ENCODE peak calls at places on chromosomes 6 and 20, in nine cellular contexts. V is neural progenitor cell, H is PC-3, Y is GM23248, A is hepatocyte, Q is HCT116, T is GM23338, K is MM.1S, N is SK-N-SH. O is an unnamed sample.

GRCh38 chr6:134111062-134111677 is 58.7 kb upstream of the SLC2A12 start:
- DNase-seq in Y (peak; percentile 79), T (peak; percentile 88), A (peak; percentile 72), K (peak; percentile 78), V (peak; percentile 74), N (peak; percentile 64), Q (peak; percentile 58), H (peak; percentile 77), O (peak; percentile 72)

GRCh38 chr20:21087862-21088540 is 18.2 kb downstream of the LINC00237 start:
- DNase-seq in Y (no peak), H (no peak), Q (no peak), K (no peak), N (no peak), A (no peak), V (no peak), T (peak; percentile 30), O (no peak)

GRCh38 chr20:39109933-39110818 is 148.0 kb downstream of the DHX35 start:
- DNase-seq in T (peak; percentile 64), A (no peak), V (peak; percentile 24), N (no peak), H (no peak), Q (no peak), K (no peak), Y (no peak), O (no peak)

GRCh38 chr6:116682334-116682712 is 1.3 kb downstream of the KPNA5 start:
- DNase-seq in T (no peak), N (peak; percentile 17), V (peak; percentile 19), H (peak; percentile 16), Q (no peak), Y (peak; percentile 56), K (no peak), A (peak; percentile 26), O (peak; percentile 20)

GRCh38 chr6:127459231-127459641 is at the start of gene KIAA0408:
- DNase-seq in A (peak; percentile 74), T (peak; percentile 72), V (peak; percentile 79), N (no peak), K (no peak), Q (no peak), H (peak; percentile 45), Y (peak; percentile 67), O (no peak)

GRCh38 chr20:37807491-37807890 is 95.4 kb upstream of the VSTM2L start:
- DNase-seq in T (no peak), V (no peak), K (no peak), H (no peak), Q (no peak), N (no peak), A (no peak), Y (no peak), O (no peak)

GRCh38 chr6:43639984-43640800 is 4.6 kb downstream of the MAD2L1BP start:
- DNase-seq in N (peak; percentile 72), Y (no peak), T (no peak), Q (no peak), A (no peak), V (no peak), K (no peak), H (no peak), O (no peak)

GRCh38 chr20:46740214-46740609 is 30.8 kb downstream of the SLC2A10 start:
- DNase-seq in A (no peak), Y (no peak), V (no peak), T (no peak), K (no peak), H (no peak), Q (no peak), N (no peak), O (no peak)

DNA sequence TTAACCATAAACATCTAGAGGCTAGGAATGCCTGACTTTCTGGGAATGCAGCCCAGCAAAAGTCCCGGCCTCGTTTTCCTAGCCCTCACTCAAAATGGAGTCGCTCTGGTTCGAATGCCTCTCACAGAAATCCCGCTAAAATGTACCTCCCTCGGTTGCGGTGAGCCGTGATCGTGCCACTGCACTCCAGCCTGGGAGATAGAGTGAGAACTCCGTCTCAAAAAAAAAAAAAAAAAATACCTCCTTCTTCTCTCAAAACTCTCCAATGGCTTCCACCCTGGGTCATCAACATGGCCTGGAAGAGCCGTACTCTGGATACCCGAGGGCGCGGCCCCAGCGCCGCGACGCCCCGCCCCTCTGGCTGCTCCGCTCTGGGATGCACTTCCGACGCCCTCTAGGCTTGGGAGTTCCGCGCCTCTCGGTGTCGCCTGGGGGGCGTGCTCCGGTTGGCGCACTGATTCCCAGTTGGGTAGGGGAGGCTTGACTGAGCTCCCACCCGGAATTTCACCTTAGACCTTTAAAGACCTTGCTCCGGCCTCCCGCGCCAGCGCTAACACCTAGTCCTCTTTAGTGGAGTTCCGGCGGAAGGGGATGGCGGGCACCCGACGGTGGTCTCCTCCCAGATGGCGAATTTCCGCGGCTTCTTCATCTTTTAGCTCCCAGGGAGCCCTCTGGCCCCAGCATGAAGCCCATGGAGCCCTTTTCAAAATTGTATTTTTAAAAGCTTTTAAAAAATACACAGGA is 12.3 kb downstream of the HMGN4 start:
- DNase-seq in K (no peak), Q (no peak), V (peak; percentile 90), A (peak; percentile 83), Y (peak; percentile 75), N (peak; percentile 85), T (peak; percentile 97), H (peak; percentile 24), O (peak; percentile 80)
- TF ChIP-seq EZH2phosphoT487 in K (no peak), Q (no peak), V (no peak), A (no peak), Y (no peak), N (no peak), T (no peak), H (no peak), O (no peak)

GRCh38 chr6:162157157-162157556 is 570.4 kb downstream of the PRKN start:
- DNase-seq in Q (no peak), A (no peak), N (no peak), V (no peak), H (no peak), Y (no peak), T (no peak), K (peak; percentile 46), O (no peak)
- H3K4me2 ChIP-seq in Q (no peak overlapping the region), A (no peak overlapping the region), N (no peak overlapping the region), V (no peak overlapping the region), H (no peak overlapping the region), Y (no peak overlapping the region), T (no peak overlapping the region), K (peak overlapping the region; percentile 65), O (no peak overlapping the region)

DNA sequence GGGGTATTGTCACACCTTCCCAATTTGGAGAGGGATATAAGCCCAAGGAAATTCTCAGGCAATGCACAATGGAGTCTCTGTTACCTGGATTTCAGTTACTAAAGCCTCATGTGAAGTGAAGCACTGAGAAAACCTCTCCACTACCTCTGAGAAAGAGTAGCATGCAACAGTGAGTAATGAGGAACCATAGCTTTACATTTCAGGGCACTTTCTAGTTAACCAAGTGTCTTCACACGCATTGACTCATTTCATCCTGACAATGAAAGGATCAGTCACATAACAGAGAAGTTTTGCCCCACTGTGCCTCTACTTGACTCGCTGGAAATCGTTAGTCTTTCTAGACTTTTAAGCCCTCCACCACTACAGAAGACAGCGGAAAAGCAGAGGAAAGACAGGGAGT is 86.2 kb upstream of the ARID1B start:
- DNase-seq in Q (no peak), Y (no peak), N (no peak), T (no peak), V (no peak), K (no peak), A (no peak), H (no peak), O (peak; percentile 52)
- H3K4me1 ChIP-seq in Q (peaks cover 9% of the 10 kb centered on the region), Y (peaks cover 5% of the 10 kb centered on the region), N (no peaks in the 10 kb centered on the region), T (peaks cover under 1% of the 10 kb centered on the region), V (peaks cover 3% of the 10 kb centered on the region), K (peaks cover 2% of the 10 kb centered on the region), A (no peaks in the 10 kb centered on the region), H (peaks cover 9% of the 10 kb centered on the region), O (peaks cover 57% of the 10 kb centered on the region)

DNA sequence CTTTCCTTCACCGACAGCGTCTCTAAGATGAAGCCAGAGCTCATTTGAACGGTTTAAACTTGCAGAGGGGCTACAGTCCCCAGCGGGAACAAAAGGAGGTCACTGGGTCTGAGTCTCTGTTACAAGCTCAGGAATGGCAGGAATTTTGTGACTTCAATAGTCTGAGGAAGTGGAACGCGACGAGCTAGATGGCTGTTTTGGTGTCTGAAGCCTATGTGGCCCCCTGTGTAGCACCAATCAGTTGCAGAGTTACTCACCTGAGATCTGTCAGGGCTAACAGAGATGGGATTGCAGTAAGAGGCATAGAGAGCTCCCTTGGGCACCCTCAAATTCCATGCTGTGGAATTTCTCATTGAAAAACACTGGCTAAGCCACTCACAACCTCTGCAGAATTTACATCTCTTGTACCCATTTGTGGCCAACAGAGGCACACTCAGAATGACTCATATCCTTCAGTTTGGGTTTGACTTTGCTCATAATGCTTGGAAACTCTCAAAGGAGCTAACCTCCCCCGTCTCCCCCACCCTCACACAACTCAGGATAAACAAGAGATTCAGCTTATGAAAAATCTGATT is 7.1 kb upstream of the TCP11 start:
- DNase-seq in V (peak; percentile 95), H (peak; percentile 84), Q (no peak), K (no peak), A (no peak), T (peak; percentile 98), Y (peak; percentile 43), N (no peak), O (no peak)
- TF ChIP-seq EZH2phosphoT487 in V (no peak), H (no peak), Q (no peak), K (no peak), A (no peak), T (no peak), Y (no peak), N (no peak), O (no peak)

GRCh38 chr20:63641792-63642517 is 11.3 kb downstream of the STMN3 start:
- DNase-seq in N (peak; percentile 99), K (peak; percentile 97), V (peak; percentile 95), A (peak; percentile 95), H (peak; percentile 92), Y (peak; percentile 86), T (peak; percentile 96), Q (peak; percentile 79), O (peak; percentile 97)
- H3K4me2 ChIP-seq in N (peak overlapping the region; percentile 71), K (peak overlapping the region; percentile 98), V (peak overlapping the region; percentile 96), A (peak overlapping the region; percentile 97), H (peak overlapping the region; percentile 90), Y (peak overlapping the region; percentile 76), T (peak overlapping the region; percentile 89), Q (peak overlapping the region; percentile 87), O (peak overlapping the region; percentile 98)

DNA sequence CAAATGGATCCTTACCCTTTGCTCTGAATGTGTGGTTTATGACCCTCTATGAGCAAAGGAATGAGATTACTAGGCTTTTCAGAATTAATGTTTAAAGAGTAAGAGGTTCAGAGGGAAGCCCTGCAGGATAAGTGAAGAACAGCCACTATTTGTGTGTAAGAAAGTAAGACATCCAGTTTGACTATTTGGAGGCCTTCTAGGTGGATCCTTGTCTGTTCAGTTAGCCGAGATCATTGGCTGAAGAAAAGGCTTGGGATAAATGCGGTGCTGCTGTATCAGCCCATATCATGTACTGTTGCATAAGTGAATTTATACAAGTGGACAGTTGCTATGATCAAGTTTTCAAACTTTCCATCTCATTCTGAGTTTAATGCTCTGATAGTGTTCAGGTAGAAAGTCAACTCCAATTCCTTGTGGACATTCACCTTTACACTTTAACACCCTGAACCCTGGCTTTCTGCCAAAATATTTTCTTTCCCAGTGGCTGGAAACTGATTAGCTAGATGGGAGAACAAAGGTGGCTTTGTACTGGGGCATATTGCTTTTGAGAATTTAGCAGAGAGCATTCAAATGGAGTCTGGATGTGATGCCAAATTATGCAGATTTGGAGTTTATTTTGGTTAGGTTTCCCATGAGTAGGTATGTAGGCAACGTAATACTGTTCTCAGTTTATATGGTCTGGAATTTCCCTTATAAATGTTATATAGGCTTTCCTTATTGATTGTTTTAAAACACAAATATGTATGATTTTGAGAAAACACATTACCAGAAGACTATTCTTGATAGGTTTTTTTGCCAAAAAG is 15.0 kb downstream of the PARD6B start:
- DNase-seq in K (no peak), T (no peak), Q (no peak), Y (peak; percentile 21), V (no peak), A (peak; percentile 68), N (no peak), H (no peak), O (no peak)
- H3K4me1 ChIP-seq in K (peaks cover 8% of the 10 kb centered on the region), T (peaks cover 19% of the 10 kb centered on the region), Q (peaks cover 61% of the 10 kb centered on the region), Y (peaks cover 17% of the 10 kb centered on the region), V (peaks cover 31% of the 10 kb centered on the region), A (peaks cover 65% of the 10 kb centered on the region), N (peaks cover 33% of the 10 kb centered on the region), H (peaks cover 52% of the 10 kb centered on the region), O (no peaks in the 10 kb centered on the region)

GRCh38 chr6:166354143-166354542 is 11.8 kb upstream of the SFT2D1 start:
- DNase-seq in N (no peak), Y (no peak), K (no peak), Q (no peak), V (no peak), T (no peak), H (no peak), A (no peak), O (no peak)
- TF ChIP-seq EZH2phosphoT487 in N (no peak), Y (no peak), K (no peak), Q (no peak), V (no peak), T (no peak), H (no peak), A (no peak), O (no peak)